ENCODE peak calls at places on chromosome 2, in four cellular contexts. U is K562, M is A549, Y is HepG2. D is an unnamed sample.

GRCh38 chr2:41791523-41791922 is 256.3 kb upstream of the PKDCC start:
- DNase-seq in U (no peak), M (peak; percentile 38), Y (peak; percentile 20), D (peak; percentile 41)

GRCh38 chr2:109069430-109070194 is 59.4 kb upstream of the SH3RF3 start:
- DNase-seq in Y (peak; percentile 66), U (no peak), M (no peak), D (no peak)

GRCh38 chr2:182606728-182607681 is 109.1 kb upstream of the DNAJC10 start:
- DNase-seq in Y (no peak), U (no peak), M (no peak), D (no peak)

GRCh38 chr2:235194351-235194750 is 242.5 kb downstream of the SH3BP4 start:
- DNase-seq in Y (no peak), U (no peak), M (no peak), D (no peak)

GRCh38 chr2:65607906-65608305 is 175.5 kb upstream of the SPRED2 start:
- DNase-seq in U (no peak), M (no peak), Y (no peak), D (no peak)

GRCh38 chr2:141570474-141571131 is 560.2 kb downstream of the LRP1B start:
- DNase-seq in U (no peak), Y (no peak), M (no peak), D (no peak)

GRCh38 chr2:190742431-190742830 is 93.5 kb downstream of the NAB1 start:
- DNase-seq in U (no peak), Y (no peak), M (no peak), D (no peak)

GRCh38 chr2:234218261-234219180 is 168.0 kb downstream of the SPP2 start:
- DNase-seq in M (no peak), Y (no peak), U (no peak), D (no peak)

GRCh38 chr2:231687133-231687852 is 21.0 kb upstream of the PTMA start:
- DNase-seq in U (peak; percentile 84), M (peak; percentile 80), Y (peak; percentile 81), D (no peak)

GRCh38 chr2:227592694-227593387 is 5.9 kb upstream of the SCYGR2 start:
- DNase-seq in M (no peak), Y (no peak), U (no peak), D (no peak)

GRCh38 chr2:99085400-99085799 is 56.1 kb upstream of the C2orf15 start:
- DNase-seq in Y (peak; percentile 20), M (peak; percentile 36), U (no peak), D (no peak)

GRCh38 chr2:198141726-198142125 is 337.3 kb downstream of the PLCL1 start:
- DNase-seq in U (no peak), M (no peak), Y (no peak), D (no peak)

GRCh38 chr2:77629529-77629928 is 107.4 kb upstream of the LRRTM4 start:
- DNase-seq in Y (peak; percentile 45), M (no peak), U (no peak), D (no peak)

GRCh38 chr2:202278036-202278760 is 12.6 kb downstream of the NOP58 start:
- DNase-seq in M (no peak), Y (peak; percentile 29), U (no peak), D (peak; percentile 66)

GRCh38 chr2:181240844-181241243 is 216.3 kb upstream of the ITGA4 start:
- DNase-seq in U (no peak), M (no peak), Y (no peak), D (no peak)

GRCh38 chr2:125086313-125087184 is 1061.5 kb downstream of the CNTNAP5 start:
- DNase-seq in Y (peak; percentile 50), U (no peak), M (no peak), D (no peak)
- TF ChIP-seq CEBPB in Y (peak; percentile 88), U (no peak), M (no peak), D (no peak)

DNA sequence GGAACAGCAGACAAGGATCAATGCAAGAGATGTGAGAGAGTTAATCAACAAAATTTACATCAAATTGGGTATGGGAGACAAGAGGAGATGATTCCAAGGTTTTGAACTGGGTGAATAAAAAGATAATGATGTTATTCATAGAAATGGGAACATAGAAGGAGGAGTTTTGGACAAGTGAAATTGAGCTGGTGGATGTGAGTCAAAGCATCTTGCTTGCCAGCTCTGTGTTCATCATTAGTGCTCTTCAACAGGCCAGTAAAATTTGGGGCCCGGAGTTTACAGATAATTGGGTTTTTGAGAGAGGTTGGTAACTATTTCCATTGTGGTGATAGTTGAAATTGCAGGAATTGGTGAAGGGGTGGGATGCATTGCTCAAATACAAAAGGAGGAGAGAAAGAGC is 69.9 kb upstream of the CAVIN2 start:
- DNase-seq in Y (no peak), U (no peak), M (no peak), D (no peak)
- TF ChIP-seq MAZ in Y (no peak), U (no peak), M (no peak), D (no peak)

GRCh38 chr2:241151934-241152660 is 1.8 kb downstream of the PPP1R7 start:
- DNase-seq in M (no peak), U (no peak), Y (no peak), D (peak; percentile 6)

GRCh38 chr2:241149925-241150659 is at the start of gene PPP1R7:
- DNase-seq in M (peak; percentile 94), U (peak; percentile 91), Y (peak; percentile 94), D (peak; percentile 90)

GRCh38 chr2:241148891-241149674 is at the start of gene PASK:
- DNase-seq in U (peak; percentile 79), Y (peak; percentile 96), M (peak; percentile 96), D (peak; percentile 92)

GRCh38 chr2:241149675-241149924 is 328 bp upstream of the PASK start:
- DNase-seq in M (no peak), Y (no peak), U (no peak), D (no peak)

GRCh38 chr2:241150660-241151530 is 628 bp downstream of the PPP1R7 start:
- DNase-seq in Y (no peak), M (no peak), U (no peak), D (peak; percentile 51)
- TF ChIP-seq CEBPB in Y (no peak), M (no peak), U (no peak), D (no peak)

GRCh38 chr2:45014016-45014702 is 4.9 kb upstream of the SIX2 start:
- DNase-seq in M (peak; percentile 88), Y (no peak), U (peak; percentile 70), D (no peak)
- TF ChIP-seq MAZ in M (peak; percentile 18), Y (no peak), U (no peak), D (no peak)

DNA sequence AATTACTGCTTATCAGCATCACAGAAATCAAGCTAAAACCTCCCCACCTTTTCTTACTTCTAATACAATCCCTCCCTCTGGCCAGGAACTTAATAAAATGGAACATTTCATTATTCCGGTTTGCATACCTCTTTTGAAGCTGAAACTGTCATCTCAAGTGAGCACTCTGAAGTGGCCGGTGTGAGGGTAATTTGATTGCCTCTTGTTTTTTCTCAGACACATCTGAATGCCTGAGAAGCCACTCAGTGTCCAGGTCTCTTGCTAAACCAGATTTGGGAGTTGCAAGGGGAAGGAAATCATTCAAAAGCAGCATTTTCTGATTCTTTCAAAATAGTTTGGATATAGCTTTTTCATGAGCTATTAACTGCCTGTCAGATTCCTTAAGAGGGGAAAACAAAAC is 190.3 kb downstream of the C1D start:
- DNase-seq in Y (no peak), M (no peak), U (no peak), D (no peak)
- TF ChIP-seq CEBPB in Y (no peak), M (no peak), U (no peak), D (no peak)

DNA sequence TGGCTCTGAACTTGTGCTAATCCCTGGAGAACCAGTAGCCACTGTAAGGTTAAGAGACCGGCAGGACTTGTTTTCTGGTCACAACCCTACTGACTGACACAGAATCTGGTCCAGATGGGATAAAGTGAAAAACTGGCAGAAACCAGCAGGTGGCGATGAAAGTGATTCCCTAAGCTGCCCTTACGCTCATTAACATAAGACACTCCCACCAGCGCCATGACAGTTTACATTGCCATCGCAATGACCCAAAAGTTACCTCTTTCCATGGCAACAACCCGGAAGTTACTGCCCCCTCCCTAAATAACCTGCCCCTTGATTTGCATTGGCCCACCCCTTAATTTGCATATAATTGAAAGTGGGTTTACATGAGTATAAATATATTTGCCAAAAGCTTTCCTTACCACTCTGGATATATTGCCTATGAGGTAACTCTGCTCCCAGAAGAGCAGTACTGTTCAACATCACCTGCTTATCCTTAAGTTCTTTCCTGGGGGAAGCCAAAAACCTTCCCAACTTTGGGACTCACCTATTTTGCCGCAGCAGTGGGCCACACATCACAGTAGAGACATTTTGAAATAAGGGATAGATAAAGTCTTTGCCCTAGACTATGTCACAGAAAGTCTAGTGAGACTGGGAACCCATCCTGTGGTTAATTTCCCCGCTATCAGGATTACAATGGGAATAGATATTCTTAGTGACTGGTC is 35.8 kb upstream of the AFF3 start:
- DNase-seq in M (peak; percentile 91), Y (peak; percentile 55), U (peak; percentile 52), D (peak; percentile 38)
- TF ChIP-seq MAZ in M (no peak), Y (no peak), U (no peak), D (no peak)

GRCh38 chr2:55093381-55093780 is 43.1 kb upstream of the RTN4 start:
- DNase-seq in Y (no peak), M (no peak), U (peak; percentile 33), D (peak; percentile 93)
- TF ChIP-seq CEBPB in Y (no peak), M (no peak), U (no peak), D (peak; percentile 67)

GRCh38 chr2:172247203-172247602 is 144.5 kb upstream of the DLX2 start:
- DNase-seq in M (no peak), Y (peak; percentile 29), U (no peak), D (no peak)
- TF ChIP-seq MAZ in M (no peak), Y (no peak), U (no peak), D (no peak)

GRCh38 chr2:207248702-207249355 is 83.1 kb upstream of the KLF7 start:
- DNase-seq in M (no peak), Y (no peak), U (no peak), D (peak; percentile 41)
- TF ChIP-seq CEBPB in M (no peak), Y (no peak), U (no peak), D (peak; percentile 68)

D was measured in IMR-90.